ENCODE peak calls at places on chromosomes 16 and 17, in eight cellular contexts. L is WERI-Rb-1; B is foreskin fibroblast; N is HTR-8/SVneo; Y is NCI-H1105 treated with DMSO at 0.1 percent for 48 hours; I is lower leg skin; W is stimulated activated CD4-positive, alpha-beta T cell treated with anti-CD3 and anti-CD28 coated beads, TNF-alpha, amount 100 ng/mL, for 1 hour; J is activated T-helper 1 cell treated with anti-CD3 and anti-CD28 coated beads, Interleukin-2, amount 50 U/mL, for 16 hours. P is an unnamed sample.

GRCh38 chr16:70250748-70251650 is 741 bp downstream of the EXOSC6 start:
- DNase-seq in L (peak), B (peak), N (peak), Y (no peak), I (no peak), W (no peak), J (peak), P (no peak)

GRCh38 chr17:77476920-77477805 is 336.4 kb downstream of the SEC14L1 start:
- DNase-seq in L (no peak), B (peak), N (peak), Y (no peak), I (peak), W (no peak), J (no peak), P (no peak)

GRCh38 chr16:54926166-54926838 is 4.4 kb upstream of the IRX5 start:
- DNase-seq in L (no peak), B (peak), N (no peak), Y (peak), I (no peak), W (no peak), J (no peak), P (no peak)

GRCh38 chr17:28949185-28950016 is 1.9 kb downstream of the PHF12 start:
- DNase-seq in L (peak), B (no peak), N (no peak), Y (peak), I (peak), W (peak), J (peak), P (peak)

GRCh38 chr16:73232555-73233422 is 184.9 kb upstream of the ZFHX3 start:
- DNase-seq in L (no peak), B (peak), N (peak), Y (peak), I (no peak), W (no peak), J (no peak), P (peak)

GRCh38 chr16:57133101-57133500 is 40.7 kb downstream of the CPNE2 start:
- DNase-seq in L (no peak), B (no peak), N (no peak), Y (no peak), I (no peak), W (no peak), J (no peak), P (no peak)

GRCh38 chr17:51456942-51457341 is 196.6 kb downstream of the UTP18 start:
- DNase-seq in L (no peak), B (no peak), N (no peak), Y (no peak), I (no peak), W (no peak), J (no peak), P (no peak)

GRCh38 chr16:88335150-88335685 is 47.5 kb upstream of the ZNF469 start:
- DNase-seq in L (no peak), B (no peak), N (no peak), Y (no peak), I (no peak), W (no peak), J (no peak), P (no peak)

P was measured in NCI-H345.